ENCODE peak calls at places on chromosomes 7 and 10, in eight cellular contexts. One of them, this sample, is unnamed.

GRCh38 chr7:479948-480499 is 39.6 kb downstream of the PDGFA start:
- DNase-seq in OCI-LY7: no peak
- DNase-seq in GM23248: no peak
- DNase-seq in AG10803: no peak
- DNase-seq in cardiac muscle cell: no peak
- DNase-seq in brain microvascular endothelial cell: no peak
- DNase-seq in aorta: no peak
- DNase-seq in fibroblast of the aortic adventitia: no peak
- DNase-seq in this sample: no peak

GRCh38 chr10:71244638-71245419 is 32.5 kb downstream of the UNC5B start:
- DNase-seq in OCI-LY7: no peak
- DNase-seq in GM23248: peak; percentile 87
- DNase-seq in AG10803: peak; percentile 98
- DNase-seq in cardiac muscle cell: no peak
- DNase-seq in brain microvascular endothelial cell: peak; percentile 45
- DNase-seq in aorta: peak; percentile 84
- DNase-seq in fibroblast of the aortic adventitia: peak; percentile 94
- DNase-seq in this sample: peak; percentile 93

GRCh38 chr10:71916827-71917226 is 47.4 kb upstream of the CHST3 start:
- DNase-seq in OCI-LY7: peak; percentile 53
- DNase-seq in GM23248: no peak
- DNase-seq in AG10803: no peak
- DNase-seq in cardiac muscle cell: no peak
- DNase-seq in brain microvascular endothelial cell: no peak
- DNase-seq in aorta: no peak
- DNase-seq in fibroblast of the aortic adventitia: no peak
- DNase-seq in this sample: no peak

GRCh38 chr7:64951250-64951848 is 39.5 kb downstream of the ZNF117 start:
- DNase-seq in OCI-LY7: peak; percentile 72
- DNase-seq in GM23248: peak; percentile 58
- DNase-seq in AG10803: peak; percentile 44
- DNase-seq in cardiac muscle cell: peak; percentile 56
- DNase-seq in brain microvascular endothelial cell: peak; percentile 44
- DNase-seq in aorta: no peak
- DNase-seq in fibroblast of the aortic adventitia: peak; percentile 63
- DNase-seq in this sample: peak; percentile 61

GRCh38 chr7:129423700-129424410 is 10.4 kb upstream of the STRIP2 start:
- DNase-seq in OCI-LY7: no peak
- DNase-seq in GM23248: no peak
- DNase-seq in AG10803: no peak
- DNase-seq in cardiac muscle cell: no peak
- DNase-seq in brain microvascular endothelial cell: no peak
- DNase-seq in aorta: no peak
- DNase-seq in fibroblast of the aortic adventitia: peak; percentile 9
- DNase-seq in this sample: peak; percentile 23

GRCh38 chr7:99120916-99121315 is 23.0 kb downstream of the SMURF1 start:
- DNase-seq in OCI-LY7: no peak
- DNase-seq in GM23248: peak; percentile 62
- DNase-seq in AG10803: no peak
- DNase-seq in cardiac muscle cell: no peak
- DNase-seq in brain microvascular endothelial cell: no peak
- DNase-seq in aorta: no peak
- DNase-seq in fibroblast of the aortic adventitia: no peak
- DNase-seq in this sample: no peak

GRCh38 chr10:84447701-84448400 is 119.5 kb downstream of the CCSER2 start:
- DNase-seq in OCI-LY7: no peak
- DNase-seq in GM23248: no peak
- DNase-seq in AG10803: no peak
- DNase-seq in cardiac muscle cell: no peak
- DNase-seq in brain microvascular endothelial cell: no peak
- DNase-seq in aorta: no peak
- DNase-seq in fibroblast of the aortic adventitia: no peak
- DNase-seq in this sample: no peak

GRCh38 chr7:142181966-142182365 is 70.4 kb downstream of the MGAM2 start:
- DNase-seq in OCI-LY7: no peak
- DNase-seq in GM23248: no peak
- DNase-seq in AG10803: no peak
- DNase-seq in cardiac muscle cell: no peak
- DNase-seq in brain microvascular endothelial cell: no peak
- DNase-seq in aorta: no peak
- DNase-seq in fibroblast of the aortic adventitia: no peak
- DNase-seq in this sample: no peak

GRCh38 chr10:110699859-110700468 is 55.8 kb downstream of the RBM20 start:
- DNase-seq in OCI-LY7: no peak
- DNase-seq in GM23248: no peak
- DNase-seq in AG10803: no peak
- DNase-seq in cardiac muscle cell: no peak
- DNase-seq in brain microvascular endothelial cell: no peak
- DNase-seq in aorta: no peak
- DNase-seq in fibroblast of the aortic adventitia: peak; percentile 10
- DNase-seq in this sample: no peak

GRCh38 chr10:110698782-110699201 is 54.7 kb downstream of the RBM20 start:
- DNase-seq in OCI-LY7: no peak
- DNase-seq in GM23248: no peak
- DNase-seq in AG10803: no peak
- DNase-seq in cardiac muscle cell: peak; percentile 78
- DNase-seq in brain microvascular endothelial cell: no peak
- DNase-seq in aorta: no peak
- DNase-seq in fibroblast of the aortic adventitia: peak; percentile 64
- DNase-seq in this sample: no peak

GRCh38 chr10:110698340-110698739 is 54.2 kb downstream of the RBM20 start:
- DNase-seq in OCI-LY7: no peak
- DNase-seq in GM23248: no peak
- DNase-seq in AG10803: no peak
- DNase-seq in cardiac muscle cell: no peak
- DNase-seq in brain microvascular endothelial cell: no peak
- DNase-seq in aorta: no peak
- DNase-seq in fibroblast of the aortic adventitia: no peak
- DNase-seq in this sample: no peak

GRCh38 chr10:110701618-110701971 is 57.5 kb downstream of the RBM20 start:
- DNase-seq in OCI-LY7: no peak
- DNase-seq in GM23248: no peak
- DNase-seq in AG10803: no peak
- DNase-seq in cardiac muscle cell: peak; percentile 78
- DNase-seq in brain microvascular endothelial cell: no peak
- DNase-seq in aorta: no peak
- DNase-seq in fibroblast of the aortic adventitia: no peak
- DNase-seq in this sample: no peak

GRCh38 chr10:110700947-110701617 is 56.9 kb downstream of the RBM20 start:
- DNase-seq in OCI-LY7: no peak
- DNase-seq in GM23248: no peak
- DNase-seq in AG10803: no peak
- DNase-seq in cardiac muscle cell: no peak
- DNase-seq in brain microvascular endothelial cell: no peak
- DNase-seq in aorta: no peak
- DNase-seq in fibroblast of the aortic adventitia: peak; percentile 47
- DNase-seq in this sample: no peak
- H3K4me3 ChIP-seq in OCI-LY7: no peak overlapping the region
- H3K4me3 ChIP-seq in GM23248: no peak overlapping the region
- H3K4me3 ChIP-seq in AG10803: no peak overlapping the region
- H3K4me3 ChIP-seq in cardiac muscle cell: no peak overlapping the region
- H3K4me3 ChIP-seq in brain microvascular endothelial cell: no peak overlapping the region
- H3K4me3 ChIP-seq in aorta: no peak overlapping the region
- H3K4me3 ChIP-seq in fibroblast of the aortic adventitia: no peak overlapping the region
- H3K4me3 ChIP-seq in this sample: no peak overlapping the region

DNA sequence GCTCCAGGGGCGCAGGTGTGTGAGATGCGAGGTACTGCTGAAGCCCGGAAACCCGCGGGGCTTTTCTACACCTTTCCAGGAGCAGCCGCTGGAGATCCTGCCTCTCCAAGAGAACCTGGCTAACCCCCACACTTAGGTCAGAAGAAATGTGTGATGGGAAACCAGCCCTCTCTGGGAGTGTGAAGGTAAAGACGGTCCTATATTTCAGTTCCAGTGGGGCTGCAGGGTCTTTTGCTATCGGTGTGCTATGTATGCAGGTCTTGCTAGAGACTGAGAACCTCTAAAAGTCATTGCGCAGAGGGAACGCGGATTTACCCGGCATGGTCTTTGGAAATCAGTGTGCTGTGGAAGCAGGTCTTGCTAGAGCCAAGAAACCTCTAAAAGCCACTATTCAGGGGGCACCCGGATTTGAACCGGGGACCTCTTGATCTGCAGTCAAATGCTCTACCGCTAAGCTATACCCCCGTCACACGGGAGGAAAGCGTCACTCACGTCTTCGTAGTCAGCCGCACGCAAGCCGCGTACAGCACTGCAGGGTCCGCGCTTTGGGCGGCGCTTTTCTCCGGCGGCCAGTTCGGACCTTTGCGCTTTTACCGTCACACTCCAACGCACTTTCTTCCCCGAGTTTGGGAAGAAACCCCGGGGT is 46.0 kb downstream of the ZNF777 start:
- DNase-seq in OCI-LY7: no peak
- DNase-seq in GM23248: peak; percentile 55
- DNase-seq in AG10803: peak; percentile 65
- DNase-seq in cardiac muscle cell: peak; percentile 55
- DNase-seq in brain microvascular endothelial cell: peak; percentile 92
- DNase-seq in aorta: peak; percentile 84
- DNase-seq in fibroblast of the aortic adventitia: peak; percentile 61
- DNase-seq in this sample: peak; percentile 92
- H3K4me3 ChIP-seq in OCI-LY7: no peak overlapping the region
- H3K4me3 ChIP-seq in GM23248: peak overlapping the region; percentile 18
- H3K4me3 ChIP-seq in AG10803: peak overlapping the region; percentile 26
- H3K4me3 ChIP-seq in cardiac muscle cell: peak overlapping the region; percentile 21
- H3K4me3 ChIP-seq in brain microvascular endothelial cell: peak overlapping the region; percentile 52
- H3K4me3 ChIP-seq in aorta: no peak overlapping the region
- H3K4me3 ChIP-seq in fibroblast of the aortic adventitia: peak overlapping the region; percentile 25
- H3K4me3 ChIP-seq in this sample: peak overlapping the region; percentile 55

DNA sequence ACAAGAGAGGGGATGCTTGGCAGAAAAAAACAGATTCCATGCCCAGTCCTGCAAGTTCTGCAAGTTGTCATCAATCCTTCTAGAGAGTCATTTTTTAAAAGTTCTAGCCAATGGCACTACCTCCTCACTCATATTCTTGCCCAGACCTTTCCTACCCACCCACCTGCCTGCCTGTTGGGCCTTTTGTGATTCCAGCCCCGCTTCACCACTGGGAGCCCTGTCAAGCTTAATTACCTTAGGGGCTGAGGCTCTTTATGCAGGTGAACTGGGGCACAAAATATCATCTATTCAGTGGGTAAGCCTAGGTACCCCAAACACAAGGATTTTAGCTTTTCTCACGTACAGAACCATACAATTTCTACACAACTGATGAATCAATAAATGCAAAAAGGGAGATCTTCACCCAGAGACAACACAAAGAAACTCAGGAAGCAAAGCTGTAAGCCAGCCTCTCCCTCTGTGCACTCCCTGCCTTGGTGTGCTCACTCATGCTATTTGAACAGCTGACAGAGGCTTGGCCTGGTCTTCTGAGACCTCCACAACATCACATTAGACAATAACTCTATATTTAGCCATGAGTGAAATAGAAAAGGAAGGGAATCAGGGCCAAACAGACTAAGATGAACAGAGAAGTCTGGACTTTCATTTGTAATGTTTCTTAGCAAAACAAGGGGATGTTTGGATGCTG is 222.6 kb downstream of the HTR7 start:
- DNase-seq in OCI-LY7: no peak
- DNase-seq in GM23248: no peak
- DNase-seq in AG10803: no peak
- DNase-seq in cardiac muscle cell: no peak
- DNase-seq in brain microvascular endothelial cell: no peak
- DNase-seq in aorta: no peak
- DNase-seq in fibroblast of the aortic adventitia: peak; percentile 23
- DNase-seq in this sample: no peak
- H3K4me3 ChIP-seq in OCI-LY7: no peak overlapping the region
- H3K4me3 ChIP-seq in GM23248: no peak overlapping the region
- H3K4me3 ChIP-seq in AG10803: no peak overlapping the region
- H3K4me3 ChIP-seq in cardiac muscle cell: no peak overlapping the region
- H3K4me3 ChIP-seq in brain microvascular endothelial cell: no peak overlapping the region
- H3K4me3 ChIP-seq in aorta: no peak overlapping the region
- H3K4me3 ChIP-seq in fibroblast of the aortic adventitia: no peak overlapping the region
- H3K4me3 ChIP-seq in this sample: no peak overlapping the region

GRCh38 chr10:63110940-63111339 is 22.2 kb upstream of the NRBF2 start:
- DNase-seq in OCI-LY7: no peak
- DNase-seq in GM23248: no peak
- DNase-seq in AG10803: no peak
- DNase-seq in cardiac muscle cell: no peak
- DNase-seq in brain microvascular endothelial cell: no peak
- DNase-seq in aorta: no peak
- DNase-seq in fibroblast of the aortic adventitia: no peak
- DNase-seq in this sample: no peak

GRCh38 chr10:63116452-63117072 is 16.6 kb upstream of the NRBF2 start:
- DNase-seq in OCI-LY7: no peak
- DNase-seq in GM23248: no peak
- DNase-seq in AG10803: no peak
- DNase-seq in cardiac muscle cell: no peak
- DNase-seq in brain microvascular endothelial cell: no peak
- DNase-seq in aorta: no peak
- DNase-seq in fibroblast of the aortic adventitia: peak; percentile 11
- DNase-seq in this sample: no peak

GRCh38 chr10:63120554-63120953 is 12.6 kb upstream of the NRBF2 start:
- DNase-seq in OCI-LY7: no peak
- DNase-seq in GM23248: peak; percentile 95
- DNase-seq in AG10803: peak; percentile 99
- DNase-seq in cardiac muscle cell: no peak
- DNase-seq in brain microvascular endothelial cell: peak; percentile 51
- DNase-seq in aorta: peak; percentile 36
- DNase-seq in fibroblast of the aortic adventitia: peak; percentile 97
- DNase-seq in this sample: peak; percentile 99

GRCh38 chr10:63114031-63114814 is 18.9 kb upstream of the NRBF2 start:
- DNase-seq in OCI-LY7: no peak
- DNase-seq in GM23248: peak; percentile 94
- DNase-seq in AG10803: peak; percentile 96
- DNase-seq in cardiac muscle cell: no peak
- DNase-seq in brain microvascular endothelial cell: peak; percentile 74
- DNase-seq in aorta: no peak
- DNase-seq in fibroblast of the aortic adventitia: peak; percentile 98
- DNase-seq in this sample: peak; percentile 97

DNA sequence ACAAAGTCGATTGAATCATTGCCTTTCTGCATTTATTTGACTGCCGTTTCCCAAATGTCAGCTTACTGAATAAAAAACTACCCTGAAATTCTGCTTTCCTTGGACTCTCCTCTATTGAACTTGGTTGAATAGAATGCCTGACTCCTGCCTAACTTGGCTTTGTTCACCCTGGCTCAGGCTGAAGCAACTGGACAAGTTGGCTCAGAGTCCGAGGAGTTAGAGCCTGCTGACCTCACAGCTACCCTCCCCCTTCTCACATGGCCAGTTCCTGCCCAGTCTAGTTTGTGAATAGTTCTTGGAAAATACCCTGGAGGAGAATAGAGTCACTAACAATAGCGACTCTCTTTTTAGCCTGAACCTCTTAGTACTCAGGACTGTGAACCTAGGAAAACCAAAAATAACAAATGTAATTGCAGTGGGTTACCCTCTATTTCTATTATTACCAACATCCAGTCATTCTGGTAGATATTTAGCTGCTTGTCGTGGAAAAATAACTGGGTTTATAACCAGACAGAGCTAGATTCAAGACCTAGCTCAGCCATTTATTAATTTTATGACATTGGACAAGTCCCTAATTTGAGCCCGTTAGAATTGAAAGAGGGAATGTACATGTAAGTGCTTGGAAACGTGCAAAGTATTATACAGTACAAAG is 17.3 kb upstream of the NRBF2 start:
- DNase-seq in OCI-LY7: no peak
- DNase-seq in GM23248: peak; percentile 95
- DNase-seq in AG10803: peak; percentile 95
- DNase-seq in cardiac muscle cell: peak; percentile 31
- DNase-seq in brain microvascular endothelial cell: peak; percentile 49
- DNase-seq in aorta: peak; percentile 91
- DNase-seq in fibroblast of the aortic adventitia: peak; percentile 99
- DNase-seq in this sample: peak; percentile 97
- H3K4me3 ChIP-seq in OCI-LY7: no peak overlapping the region
- H3K4me3 ChIP-seq in GM23248: peak overlapping the region; percentile 32
- H3K4me3 ChIP-seq in AG10803: no peak overlapping the region
- H3K4me3 ChIP-seq in cardiac muscle cell: no peak overlapping the region
- H3K4me3 ChIP-seq in brain microvascular endothelial cell: no peak overlapping the region
- H3K4me3 ChIP-seq in aorta: no peak overlapping the region
- H3K4me3 ChIP-seq in fibroblast of the aortic adventitia: no peak overlapping the region
- H3K4me3 ChIP-seq in this sample: no peak overlapping the region